ENCODE peak calls at places on chromosomes 1 and 21, in six cellular contexts. V, X, O, E, Q and N are unnamed samples. For H3K79me1, the result is how much of the 10 kb centered on the place peaks cover.

GRCh38 chr21:37460196-37460595 is 93.6 kb downstream of the DYRK1A start:
- DNase-seq in V (no peak), X (no peak), O (no peak), E (peak), Q (no peak), N (peak)

GRCh38 chr1:62588000-62588399 is 9.3 kb upstream of the ANGPTL3 start:
- DNase-seq in V (no peak), X (no peak), O (peak), E (no peak), Q (no peak), N (no peak)

GRCh38 chr1:7679873-7680790 is 91.0 kb upstream of the VAMP3 start:
- DNase-seq in V (peak), X (peak), O (peak), E (peak), Q (no peak), N (peak)

GRCh38 chr1:205172729-205173366 is 38.7 kb downstream of the DSTYK start:
- DNase-seq in V (no peak), X (peak), O (peak), E (no peak), Q (no peak), N (no peak)

GRCh38 chr21:30044447-30045064 is 104.8 kb upstream of the GRIK1 start:
- DNase-seq in V (peak), X (peak), O (peak), E (no peak), Q (no peak), N (peak)

GRCh38 chr1:109928591-109929111 is 18.0 kb downstream of the CSF1 start:
- DNase-seq in V (no peak), X (peak), O (peak), E (no peak), Q (no peak), N (no peak)

GRCh38 chr1:183159960-183160359 is 26.1 kb upstream of the LAMC2 start:
- DNase-seq in V (no peak), X (no peak), O (no peak), E (no peak), Q (peak), N (no peak)

GRCh38 chr1:157626099-157626498 is 28.2 kb upstream of the FCRL4 start:
- DNase-seq in V (peak), X (no peak), O (no peak), E (peak), Q (no peak), N (no peak)

GRCh38 chr1:34929853-34930701 is 627 bp upstream of the DLGAP3 start:
- DNase-seq in V (peak), X (no peak), O (no peak), E (peak), Q (no peak), N (peak)

GRCh38 chr1:7287013-7287412 is 484.1 kb upstream of the VAMP3 start:
- DNase-seq in V (peak), X (no peak), O (no peak), E (no peak), Q (no peak), N (no peak)

GRCh38 chr1:196114193-196114592 is 494.0 kb downstream of the KCNT2 start:
- DNase-seq in V (no peak), X (no peak), O (peak), E (no peak), Q (peak), N (no peak)

DNA sequence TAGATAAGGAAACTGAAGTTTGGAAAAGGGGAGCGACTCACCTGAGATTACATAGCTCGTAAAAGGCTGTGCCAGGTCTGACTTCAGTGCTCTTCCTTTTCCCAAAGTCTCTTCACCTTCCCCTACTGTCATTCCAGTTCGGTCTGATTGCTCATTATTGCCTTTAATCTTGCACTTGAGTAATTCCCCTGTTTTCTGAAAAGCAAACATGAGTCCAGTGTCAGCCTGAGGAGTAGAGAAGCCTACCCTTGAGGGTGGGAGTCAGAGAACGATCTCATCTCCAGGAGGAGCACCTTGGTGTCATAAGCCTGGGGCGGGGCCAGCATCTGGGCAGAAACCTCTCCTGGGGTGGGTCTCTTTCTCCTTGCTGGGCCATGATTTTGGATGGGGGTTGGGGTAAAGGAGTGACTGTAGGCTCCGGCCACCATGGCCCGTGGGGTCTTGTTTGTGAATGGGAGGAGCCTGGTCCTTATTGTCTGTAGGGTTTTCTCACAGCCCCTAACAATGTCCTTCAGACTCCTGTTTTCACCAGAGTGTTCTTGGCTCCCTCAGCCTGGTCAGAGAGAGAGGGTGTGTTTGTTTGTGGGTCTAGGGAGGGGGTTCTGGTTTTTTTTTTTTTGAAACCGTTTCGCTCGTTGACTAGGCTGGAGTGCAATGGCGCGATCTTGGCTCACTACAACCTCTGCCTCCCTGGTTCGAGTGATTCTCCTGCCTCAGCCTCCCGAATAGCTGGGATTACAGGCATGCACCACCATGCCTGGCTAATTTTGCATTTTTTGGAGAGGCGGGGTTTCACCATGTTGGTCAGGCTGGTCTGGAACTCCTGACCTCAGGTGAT is 6.0 kb downstream of the VANGL2 start:
- DNase-seq in V (peak), X (no peak), O (no peak), E (no peak), Q (no peak), N (no peak)
- H3K79me1 ChIP-seq in V (under half), X (half or more), O (under half), E (under half), Q (under half), N (under half)

DNA sequence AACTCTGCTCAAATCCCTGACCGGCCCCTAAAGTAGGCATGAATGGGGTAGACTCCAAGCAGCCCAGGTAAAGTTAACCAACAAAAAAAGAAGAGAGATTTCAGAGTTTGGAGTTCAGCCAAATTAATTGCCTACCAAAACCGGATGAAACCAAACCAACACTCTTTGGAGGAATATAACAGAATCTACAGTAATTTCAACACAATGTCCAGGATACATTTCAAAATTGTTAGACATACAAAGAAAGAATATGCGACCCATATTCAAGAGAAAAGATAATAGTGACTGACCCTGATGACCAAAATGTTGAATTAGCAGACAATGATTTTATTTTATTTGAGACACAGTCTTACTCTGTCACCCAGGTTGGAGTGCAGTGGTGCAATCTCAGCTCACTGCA is 12.6 kb downstream of the IL22RA1 start:
- DNase-seq in V (no peak), X (no peak), O (no peak), E (no peak), Q (no peak), N (no peak)
- H3K14ac ChIP-seq in V (no peak), X (no peak), O (no peak), E (no peak), Q (no peak), N (no peak)

GRCh38 chr1:206695751-206696150 is 11.0 kb downstream of the MAPKAPK2 start:
- DNase-seq in V (no peak), X (no peak), O (no peak), E (no peak), Q (no peak), N (no peak)
- H3K79me1 ChIP-seq in V (under half), X (under half), O (half or more), E (under half), Q (under half), N (under half)

GRCh38 chr1:184967045-184967444 is 7.3 kb downstream of the NIBAN1 start:
- DNase-seq in V (no peak), X (peak), O (no peak), E (no peak), Q (no peak), N (no peak)
- H3K14ac ChIP-seq in V (no peak), X (no peak), O (peak), E (no peak), Q (no peak), N (no peak)

GRCh38 chr1:93605026-93605425 is 76.6 kb downstream of the BCAR3 start:
- DNase-seq in V (no peak), X (no peak), O (no peak), E (no peak), Q (no peak), N (no peak)
- H3K79me1 ChIP-seq in V (under half), X (under half), O (half or more), E (under half), Q (under half), N (under half)

GRCh38 chr1:37919277-37919676 is 27.6 kb downstream of the INPP5B start:
- DNase-seq in V (no peak), X (peak), O (peak), E (peak), Q (peak), N (no peak)
- H3K14ac ChIP-seq in V (no peak), X (no peak), O (no peak), E (no peak), Q (no peak), N (no peak)

DNA sequence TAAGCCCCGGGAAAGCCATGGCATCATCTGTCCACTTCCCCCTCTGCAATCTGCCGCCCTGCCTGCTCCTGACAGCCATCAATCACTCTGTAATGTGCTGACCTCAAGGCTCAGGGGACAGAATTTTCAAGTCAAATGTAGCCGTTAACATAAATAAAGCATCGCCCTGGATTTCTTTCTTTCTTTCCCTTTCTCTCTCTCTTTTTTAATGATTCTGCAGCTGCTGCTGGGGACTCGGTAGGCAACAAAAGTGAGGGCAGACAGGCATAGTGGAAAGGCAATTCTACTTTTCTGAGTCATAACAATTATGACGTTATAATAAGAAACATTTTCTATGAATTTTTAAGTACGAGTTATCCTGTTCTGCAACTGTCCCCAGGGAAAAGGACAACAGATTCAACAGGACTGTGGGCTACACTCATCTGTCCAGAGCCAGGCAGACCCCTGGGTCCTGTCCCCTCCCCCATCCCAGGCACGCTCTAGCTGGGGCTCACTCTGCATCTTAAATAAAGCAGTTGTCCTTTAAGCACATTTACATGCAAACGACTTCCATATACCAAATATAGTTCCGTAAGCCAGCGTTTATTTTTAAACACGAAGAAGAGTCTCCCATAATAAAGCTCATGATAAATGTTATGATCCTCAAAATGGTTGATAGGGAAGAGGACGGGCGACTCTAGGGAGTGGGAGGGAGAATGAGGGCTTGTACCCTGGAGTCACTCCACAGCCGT is 78.6 kb downstream of the SSBP3 start:
- DNase-seq in V (no peak), X (peak), O (peak), E (no peak), Q (no peak), N (no peak)
- H3K79me1 ChIP-seq in V (under half), X (half or more), O (half or more), E (under half), Q (under half), N (under half)

DNA sequence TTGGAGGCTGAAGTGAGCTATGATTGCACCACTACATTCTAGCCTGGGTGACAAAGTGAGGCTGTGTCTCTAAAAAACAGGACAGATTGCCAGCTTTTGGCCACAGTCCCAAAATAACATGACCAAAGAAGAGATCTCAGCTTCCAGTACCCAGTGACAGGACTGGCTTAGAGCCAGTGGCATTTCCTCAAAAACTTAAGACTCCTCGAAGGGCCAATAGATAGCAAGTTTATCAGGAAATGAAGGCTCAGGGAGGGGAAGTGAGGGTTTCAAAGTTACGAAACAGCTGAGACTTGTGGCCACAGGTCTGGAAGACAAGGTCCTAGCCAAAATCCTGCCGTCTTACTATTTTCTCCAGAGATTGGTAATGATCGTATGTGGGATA is 6.3 kb upstream of the TMEM39B start:
- DNase-seq in V (no peak), X (peak), O (peak), E (no peak), Q (peak), N (no peak)
- H3K14ac ChIP-seq in V (no peak), X (no peak), O (no peak), E (no peak), Q (no peak), N (no peak)